ENCODE peak calls at places on chromosomes 7 and 10, in six cellular contexts. N is T1000; Y is T-cell; Z is activated naive CD8-positive, alpha-beta T cell treated with anti-CD3 and anti-CD28 coated beads for 36 hours; W is Calu3; C is HEK293T. M is an unnamed sample.

GRCh38 chr10:91239789-91240188 is 19.3 kb downstream of the PCGF5 start:
- DNase-seq in N (no peak), Y (no peak), Z (no peak), W (no peak), C (no peak), M (no peak)

GRCh38 chr7:140176271-140176701 is 497 bp downstream of the KDM7A start:
- DNase-seq in N (no peak), Y (peak), Z (no peak), W (no peak), C (no peak), M (no peak)

GRCh38 chr7:8063706-8064297 is 95.2 kb downstream of the GLCCI1 start:
- DNase-seq in N (no peak), Y (no peak), Z (no peak), W (no peak), C (no peak), M (peak)

GRCh38 chr7:37377231-37377630 is 71.4 kb downstream of the ELMO1 start:
- DNase-seq in N (no peak), Y (no peak), Z (no peak), W (no peak), C (no peak), M (no peak)

GRCh38 chr10:118118751-118119150 is 72.0 kb upstream of the RAB11FIP2 start:
- DNase-seq in N (no peak), Y (no peak), Z (no peak), W (no peak), C (no peak), M (no peak)

GRCh38 chr7:6536262-6536770 is 14.9 kb downstream of the GRID2IP start:
- DNase-seq in N (no peak), Y (no peak), Z (peak), W (no peak), C (no peak), M (no peak)

GRCh38 chr10:46539596-46540411 is 16.7 kb downstream of the GPRIN2 start:
- DNase-seq in N (no peak), Y (no peak), Z (no peak), W (peak), C (no peak), M (no peak)

GRCh38 chr10:16919076-16919972 is 102.1 kb upstream of the RSU1 start:
- DNase-seq in N (no peak), Y (no peak), Z (no peak), W (no peak), C (no peak), M (no peak)

GRCh38 chr7:108093903-108094302 is 36.3 kb downstream of the LAMB4 start:
- DNase-seq in N (no peak), Y (no peak), Z (no peak), W (no peak), C (no peak), M (no peak)

GRCh38 chr10:29130190-29130673 is 158.6 kb upstream of the LYZL1 start:
- DNase-seq in N (no peak), Y (no peak), Z (no peak), W (peak), C (peak), M (no peak)

M was measured in NCI-H748 treated with DMSO at 0.1 percent for 48 hours.